ENCODE peak calls at places on chromosomes 1 and 21, in six cellular contexts. One of them, this sample, is unnamed.

GRCh38 chr1:222334026-222334680 is 213.8 kb downstream of the HHIPL2 start:
- DNase-seq in OCI-LY7: no peak
- DNase-seq in colonic mucosa: no peak
- DNase-seq in psoas muscle: no peak
- DNase-seq in pancreas: no peak
- DNase-seq in uterus: no peak
- DNase-seq in this sample: no peak

GRCh38 chr1:225845633-225846259 is 35.8 kb downstream of the EPHX1 start:
- DNase-seq in OCI-LY7: peak; percentile 74
- DNase-seq in pancreas: peak; percentile 86
- DNase-seq in colonic mucosa: peak; percentile 69
- DNase-seq in uterus: peak; percentile 81
- DNase-seq in psoas muscle: peak; percentile 90
- DNase-seq in this sample: peak; percentile 61

GRCh38 chr21:38273745-38274544 is 17.2 kb downstream of the KCNJ15 start:
- DNase-seq in pancreas: no peak
- DNase-seq in OCI-LY7: no peak
- DNase-seq in colonic mucosa: no peak
- DNase-seq in uterus: no peak
- DNase-seq in psoas muscle: no peak
- DNase-seq in this sample: no peak

GRCh38 chr1:237104096-237104495 is 62.1 kb downstream of the RYR2 start:
- DNase-seq in colonic mucosa: no peak
- DNase-seq in pancreas: no peak
- DNase-seq in psoas muscle: no peak
- DNase-seq in uterus: no peak
- DNase-seq in OCI-LY7: no peak
- DNase-seq in this sample: no peak

GRCh38 chr1:93681549-93682412 is at the start of gene BCAR3:
- DNase-seq in psoas muscle: peak; percentile 85
- DNase-seq in uterus: peak; percentile 57
- DNase-seq in colonic mucosa: peak; percentile 71
- DNase-seq in pancreas: peak; percentile 80
- DNase-seq in OCI-LY7: peak; percentile 85
- DNase-seq in this sample: no peak

GRCh38 chr1:212647004-212647403 is 38.4 kb downstream of the ATF3 start:
- DNase-seq in uterus: no peak
- DNase-seq in OCI-LY7: no peak
- DNase-seq in pancreas: no peak
- DNase-seq in psoas muscle: no peak
- DNase-seq in colonic mucosa: peak; percentile 4
- DNase-seq in this sample: no peak

GRCh38 chr1:38780133-38780532 is 79.4 kb downstream of the RRAGC start:
- DNase-seq in OCI-LY7: no peak
- DNase-seq in psoas muscle: no peak
- DNase-seq in colonic mucosa: no peak
- DNase-seq in uterus: no peak
- DNase-seq in pancreas: no peak
- DNase-seq in this sample: no peak

GRCh38 chr1:115251340-115251748 is 86.7 kb downstream of the NGF start:
- DNase-seq in OCI-LY7: no peak
- DNase-seq in psoas muscle: no peak
- DNase-seq in pancreas: no peak
- DNase-seq in uterus: no peak
- DNase-seq in colonic mucosa: no peak
- DNase-seq in this sample: no peak

GRCh38 chr21:34091032-34091431 is 17.7 kb downstream of the MRPS6 start:
- DNase-seq in colonic mucosa: no peak
- DNase-seq in psoas muscle: no peak
- DNase-seq in uterus: no peak
- DNase-seq in OCI-LY7: no peak
- DNase-seq in pancreas: no peak
- DNase-seq in this sample: no peak

GRCh38 chr1:230745071-230745470 is 2.1 kb upstream of the CAPN9 start:
- DNase-seq in uterus: no peak
- DNase-seq in pancreas: no peak
- DNase-seq in colonic mucosa: no peak
- DNase-seq in psoas muscle: no peak
- DNase-seq in OCI-LY7: no peak
- DNase-seq in this sample: no peak

GRCh38 chr1:2107586-2108212 is 57.5 kb downstream of the PRKCZ start:
- DNase-seq in colonic mucosa: no peak
- DNase-seq in pancreas: peak; percentile 67
- DNase-seq in uterus: no peak
- DNase-seq in OCI-LY7: no peak
- DNase-seq in psoas muscle: no peak
- DNase-seq in this sample: no peak

DNA sequence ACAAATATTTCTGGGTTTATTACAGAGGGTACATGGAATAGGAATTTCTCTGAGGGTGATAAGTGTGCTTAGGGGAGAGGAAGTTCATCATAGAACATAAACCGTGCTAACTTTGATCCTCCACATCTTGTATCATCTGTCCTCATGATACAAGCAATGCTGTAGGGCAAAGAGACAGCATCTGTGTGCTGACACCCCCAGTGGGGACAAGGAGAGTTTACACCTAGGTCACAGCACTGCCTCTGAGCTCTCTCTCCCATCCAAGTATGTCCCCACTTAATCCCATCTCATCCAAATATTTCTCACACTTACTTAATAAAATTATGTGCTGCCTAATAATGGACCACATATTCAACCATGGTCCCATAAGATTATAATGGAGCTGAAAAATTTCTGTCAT is 4.3 kb upstream of the TEDDM1 start:
- DNase-seq in pancreas: no peak
- DNase-seq in OCI-LY7: no peak
- DNase-seq in colonic mucosa: no peak
- DNase-seq in uterus: no peak
- DNase-seq in psoas muscle: no peak
- DNase-seq in this sample: no peak
- TF ChIP-seq CTCF in pancreas: no peak
- TF ChIP-seq CTCF in OCI-LY7: peak; percentile 43
- TF ChIP-seq CTCF in colonic mucosa: no peak
- TF ChIP-seq CTCF in uterus: no peak
- TF ChIP-seq CTCF in psoas muscle: no peak
- TF ChIP-seq CTCF in this sample: no peak

GRCh38 chr1:18948913-18949688 is 7.4 kb downstream of the IFFO2 start:
- DNase-seq in uterus: peak; percentile 73
- DNase-seq in pancreas: no peak
- DNase-seq in psoas muscle: peak; percentile 70
- DNase-seq in colonic mucosa: peak; percentile 50
- DNase-seq in OCI-LY7: no peak
- DNase-seq in this sample: no peak
- H3K4me3 ChIP-seq in uterus: no peak overlapping the region
- H3K4me3 ChIP-seq in pancreas: no peak overlapping the region
- H3K4me3 ChIP-seq in psoas muscle: peak overlapping the region; percentile 56
- H3K4me3 ChIP-seq in colonic mucosa: no peak overlapping the region
- H3K4me3 ChIP-seq in OCI-LY7: no peak overlapping the region
- H3K4me3 ChIP-seq in this sample: no peak overlapping the region

GRCh38 chr1:233734456-233734855 is 120.5 kb downstream of the KCNK1 start:
- DNase-seq in colonic mucosa: no peak
- DNase-seq in OCI-LY7: no peak
- DNase-seq in uterus: no peak
- DNase-seq in pancreas: no peak
- DNase-seq in psoas muscle: no peak
- DNase-seq in this sample: no peak

GRCh38 chr1:233730380-233730779 is 116.5 kb downstream of the KCNK1 start:
- DNase-seq in uterus: no peak
- DNase-seq in pancreas: no peak
- DNase-seq in colonic mucosa: no peak
- DNase-seq in psoas muscle: no peak
- DNase-seq in OCI-LY7: no peak
- DNase-seq in this sample: no peak

GRCh38 chr1:233735331-233735730 is 121.4 kb downstream of the KCNK1 start:
- DNase-seq in pancreas: no peak
- DNase-seq in colonic mucosa: no peak
- DNase-seq in uterus: no peak
- DNase-seq in psoas muscle: no peak
- DNase-seq in OCI-LY7: no peak
- DNase-seq in this sample: no peak

GRCh38 chr1:233732206-233732605 is 118.3 kb downstream of the KCNK1 start:
- DNase-seq in pancreas: no peak
- DNase-seq in uterus: no peak
- DNase-seq in OCI-LY7: no peak
- DNase-seq in colonic mucosa: no peak
- DNase-seq in psoas muscle: no peak
- DNase-seq in this sample: no peak

GRCh38 chr1:233730809-233731208 is 116.9 kb downstream of the KCNK1 start:
- DNase-seq in colonic mucosa: no peak
- DNase-seq in psoas muscle: no peak
- DNase-seq in pancreas: no peak
- DNase-seq in OCI-LY7: no peak
- DNase-seq in uterus: no peak
- DNase-seq in this sample: no peak
- TF ChIP-seq CTCF in colonic mucosa: no peak
- TF ChIP-seq CTCF in psoas muscle: no peak
- TF ChIP-seq CTCF in pancreas: no peak
- TF ChIP-seq CTCF in OCI-LY7: no peak
- TF ChIP-seq CTCF in uterus: no peak
- TF ChIP-seq CTCF in this sample: peak; percentile 27

GRCh38 chr1:186514367-186514766 is 53.5 kb upstream of the PDC start:
- DNase-seq in uterus: no peak
- DNase-seq in colonic mucosa: no peak
- DNase-seq in pancreas: no peak
- DNase-seq in psoas muscle: no peak
- DNase-seq in OCI-LY7: no peak
- DNase-seq in this sample: no peak
- H3K4me3 ChIP-seq in uterus: no peak overlapping the region
- H3K4me3 ChIP-seq in colonic mucosa: no peak overlapping the region
- H3K4me3 ChIP-seq in pancreas: no peak overlapping the region
- H3K4me3 ChIP-seq in psoas muscle: no peak overlapping the region
- H3K4me3 ChIP-seq in OCI-LY7: no peak overlapping the region
- H3K4me3 ChIP-seq in this sample: no peak overlapping the region